ENCODE peak calls at places on chromosome 1, in eight cellular contexts. One of them, this sample, is unnamed.
A peak's percentile ranks its signal among the peaks of the same experiment; 100 is the strongest.

GRCh38 chr1:75539230-75540116 is 71.4 kb downstream of the SLC44A5 start:
- DNase-seq in hippocampal formation: no peak
- DNase-seq in CD4-positive, alpha-beta T cell: no peak
- DNase-seq in CD8-positive, alpha-beta memory T cell: no peak
- DNase-seq in NCI-H1092 treated with DMSO at 0.1 percent for 48 hours: no peak
- DNase-seq in activated CD8-positive, alpha-beta memory T cell treated with anti-CD3 and anti-CD28 coated beads for 48 hours: no peak
- DNase-seq in EL: no peak
- DNase-seq in effector CD8-positive, alpha-beta T cell: no peak
- DNase-seq in this sample: no peak

GRCh38 chr1:198636391-198636790 is 2.4 kb upstream of the PTPRC start:
- DNase-seq in hippocampal formation: no peak
- DNase-seq in CD4-positive, alpha-beta T cell: no peak
- DNase-seq in CD8-positive, alpha-beta memory T cell: no peak
- DNase-seq in NCI-H1092 treated with DMSO at 0.1 percent for 48 hours: no peak
- DNase-seq in activated CD8-positive, alpha-beta memory T cell treated with anti-CD3 and anti-CD28 coated beads for 48 hours: no peak
- DNase-seq in EL: no peak
- DNase-seq in effector CD8-positive, alpha-beta T cell: no peak
- DNase-seq in this sample: no peak

GRCh38 chr1:228094432-228095016 is 8.6 kb downstream of the C1orf35 start:
- DNase-seq in hippocampal formation: no peak
- DNase-seq in CD4-positive, alpha-beta T cell: no peak
- DNase-seq in CD8-positive, alpha-beta memory T cell: no peak
- DNase-seq in NCI-H1092 treated with DMSO at 0.1 percent for 48 hours: no peak
- DNase-seq in activated CD8-positive, alpha-beta memory T cell treated with anti-CD3 and anti-CD28 coated beads for 48 hours: no peak
- DNase-seq in EL: no peak
- DNase-seq in effector CD8-positive, alpha-beta T cell: no peak
- DNase-seq in this sample: no peak

GRCh38 chr1:210400043-210400840 is 71.5 kb downstream of the HHAT start:
- DNase-seq in hippocampal formation: peak; percentile 64
- DNase-seq in CD4-positive, alpha-beta T cell: peak; percentile 18
- DNase-seq in CD8-positive, alpha-beta memory T cell: peak; percentile 9
- DNase-seq in NCI-H1092 treated with DMSO at 0.1 percent for 48 hours: peak; percentile 82
- DNase-seq in activated CD8-positive, alpha-beta memory T cell treated with anti-CD3 and anti-CD28 coated beads for 48 hours: peak; percentile 19
- DNase-seq in EL: peak; percentile 76
- DNase-seq in effector CD8-positive, alpha-beta T cell: no peak
- DNase-seq in this sample: peak; percentile 46

GRCh38 chr1:246462986-246463385 is 44.1 kb downstream of the SMYD3 start:
- DNase-seq in hippocampal formation: no peak
- DNase-seq in CD4-positive, alpha-beta T cell: no peak
- DNase-seq in CD8-positive, alpha-beta memory T cell: no peak
- DNase-seq in NCI-H1092 treated with DMSO at 0.1 percent for 48 hours: no peak
- DNase-seq in activated CD8-positive, alpha-beta memory T cell treated with anti-CD3 and anti-CD28 coated beads for 48 hours: no peak
- DNase-seq in EL: no peak
- DNase-seq in effector CD8-positive, alpha-beta T cell: no peak
- DNase-seq in this sample: no peak

GRCh38 chr1:152111515-152111968 is 3.7 kb downstream of the TCHH start:
- DNase-seq in hippocampal formation: no peak
- DNase-seq in CD4-positive, alpha-beta T cell: no peak
- DNase-seq in CD8-positive, alpha-beta memory T cell: no peak
- DNase-seq in NCI-H1092 treated with DMSO at 0.1 percent for 48 hours: peak; percentile 5
- DNase-seq in activated CD8-positive, alpha-beta memory T cell treated with anti-CD3 and anti-CD28 coated beads for 48 hours: no peak
- DNase-seq in EL: peak; percentile 64
- DNase-seq in effector CD8-positive, alpha-beta T cell: no peak
- DNase-seq in this sample: no peak

GRCh38 chr1:53512807-53513755 is 53.9 kb downstream of the DMRTB1 start:
- DNase-seq in hippocampal formation: no peak
- DNase-seq in CD4-positive, alpha-beta T cell: no peak
- DNase-seq in CD8-positive, alpha-beta memory T cell: no peak
- DNase-seq in NCI-H1092 treated with DMSO at 0.1 percent for 48 hours: no peak
- DNase-seq in activated CD8-positive, alpha-beta memory T cell treated with anti-CD3 and anti-CD28 coated beads for 48 hours: no peak
- DNase-seq in EL: no peak
- DNase-seq in effector CD8-positive, alpha-beta T cell: no peak
- DNase-seq in this sample: no peak

GRCh38 chr1:219788091-219788490 is 140.3 kb downstream of the SLC30A10 start:
- DNase-seq in hippocampal formation: no peak
- DNase-seq in CD4-positive, alpha-beta T cell: no peak
- DNase-seq in CD8-positive, alpha-beta memory T cell: no peak
- DNase-seq in NCI-H1092 treated with DMSO at 0.1 percent for 48 hours: no peak
- DNase-seq in activated CD8-positive, alpha-beta memory T cell treated with anti-CD3 and anti-CD28 coated beads for 48 hours: no peak
- DNase-seq in EL: peak; percentile 49
- DNase-seq in effector CD8-positive, alpha-beta T cell: no peak
- DNase-seq in this sample: no peak

GRCh38 chr1:155071701-155072100 is 6.9 kb upstream of the EFNA3 start:
- DNase-seq in hippocampal formation: no peak
- DNase-seq in CD4-positive, alpha-beta T cell: no peak
- DNase-seq in CD8-positive, alpha-beta memory T cell: no peak
- DNase-seq in NCI-H1092 treated with DMSO at 0.1 percent for 48 hours: peak; percentile 9
- DNase-seq in activated CD8-positive, alpha-beta memory T cell treated with anti-CD3 and anti-CD28 coated beads for 48 hours: no peak
- DNase-seq in EL: no peak
- DNase-seq in effector CD8-positive, alpha-beta T cell: no peak
- DNase-seq in this sample: no peak

GRCh38 chr1:39802496-39803260 is 14.0 kb upstream of the BMP8B start:
- DNase-seq in hippocampal formation: no peak
- DNase-seq in CD4-positive, alpha-beta T cell: no peak
- DNase-seq in CD8-positive, alpha-beta memory T cell: no peak
- DNase-seq in NCI-H1092 treated with DMSO at 0.1 percent for 48 hours: no peak
- DNase-seq in activated CD8-positive, alpha-beta memory T cell treated with anti-CD3 and anti-CD28 coated beads for 48 hours: no peak
- DNase-seq in EL: no peak
- DNase-seq in effector CD8-positive, alpha-beta T cell: no peak
- DNase-seq in this sample: no peak

GRCh38 chr1:207867136-207868081 is 43.5 kb downstream of the CD34 start:
- DNase-seq in hippocampal formation: peak; percentile 14
- DNase-seq in CD4-positive, alpha-beta T cell: no peak
- DNase-seq in CD8-positive, alpha-beta memory T cell: no peak
- DNase-seq in NCI-H1092 treated with DMSO at 0.1 percent for 48 hours: no peak
- DNase-seq in activated CD8-positive, alpha-beta memory T cell treated with anti-CD3 and anti-CD28 coated beads for 48 hours: no peak
- DNase-seq in EL: no peak
- DNase-seq in effector CD8-positive, alpha-beta T cell: no peak
- DNase-seq in this sample: peak; percentile 39

GRCh38 chr1:104991702-104992101 is 1242.0 kb downstream of the AMY1C start:
- DNase-seq in hippocampal formation: no peak
- DNase-seq in CD4-positive, alpha-beta T cell: no peak
- DNase-seq in CD8-positive, alpha-beta memory T cell: no peak
- DNase-seq in NCI-H1092 treated with DMSO at 0.1 percent for 48 hours: peak; percentile 83
- DNase-seq in activated CD8-positive, alpha-beta memory T cell treated with anti-CD3 and anti-CD28 coated beads for 48 hours: no peak
- DNase-seq in EL: no peak
- DNase-seq in effector CD8-positive, alpha-beta T cell: no peak
- DNase-seq in this sample: no peak

GRCh38 chr1:15526021-15526489 is 593 bp upstream of the DNAJC16 start:
- DNase-seq in hippocampal formation: no peak
- DNase-seq in CD4-positive, alpha-beta T cell: no peak
- DNase-seq in CD8-positive, alpha-beta memory T cell: no peak
- DNase-seq in NCI-H1092 treated with DMSO at 0.1 percent for 48 hours: no peak
- DNase-seq in activated CD8-positive, alpha-beta memory T cell treated with anti-CD3 and anti-CD28 coated beads for 48 hours: no peak
- DNase-seq in EL: no peak
- DNase-seq in effector CD8-positive, alpha-beta T cell: peak; percentile 10
- DNase-seq in this sample: no peak